ENCODE peak calls at places on chromosome 13, in four cellular contexts. Z, J, T and G are unnamed samples.

GRCh38 chr13:80436571-80437169 is 95.7 kb upstream of the SPRY2 start:
- DNase-seq in Z (no peak), J (no peak), T (no peak), G (no peak)

GRCh38 chr13:49759503-49759902 is 33.0 kb downstream of the KPNA3 start:
- DNase-seq in Z (no peak), J (no peak), T (no peak), G (no peak)

GRCh38 chr13:59734393-59734792 is 429.3 kb downstream of the DIAPH3 start:
- DNase-seq in Z (peak; percentile 13), J (no peak), T (peak; percentile 93), G (no peak)

GRCh38 chr13:110492299-110493160 is 69.0 kb downstream of the RAB20 start:
- DNase-seq in Z (no peak), J (no peak), T (no peak), G (no peak)

GRCh38 chr13:50386527-50387123 is 371.4 kb downstream of the KCNRG start:
- DNase-seq in Z (no peak), J (no peak), T (no peak), G (no peak)

GRCh38 chr13:78241278-78241919 is 322.8 kb upstream of the EDNRB start:
- DNase-seq in Z (peak; percentile 13), J (peak; percentile 49), T (no peak), G (peak; percentile 27)

GRCh38 chr13:20492641-20493040 is 33.0 kb downstream of the CRYL1 start:
- DNase-seq in Z (peak; percentile 53), J (no peak), T (no peak), G (peak; percentile 46)

GRCh38 chr13:58884353-58884752 is 1252.8 kb downstream of the PCDH17 start:
- DNase-seq in Z (no peak), J (no peak), T (no peak), G (no peak)

GRCh38 chr13:21849323-21849722 is 178.4 kb downstream of the FGF9 start:
- DNase-seq in Z (peak; percentile 21), J (peak; percentile 26), T (peak; percentile 4), G (peak; percentile 52)

GRCh38 chr13:79995334-79995733 is 345.6 kb downstream of the SPRY2 start:
- DNase-seq in Z (no peak), J (no peak), T (no peak), G (no peak)

GRCh38 chr13:37208052-37208451 is 102.6 kb upstream of the CSNK1A1L start:
- DNase-seq in Z (no peak), J (no peak), T (no peak), G (no peak)

GRCh38 chr13:45512148-45512498 is 47.4 kb downstream of the COG3 start:
- DNase-seq in Z (no peak), J (no peak), T (no peak), G (no peak)

GRCh38 chr13:24270639-24271131 is 38.7 kb upstream of the C1QTNF9 start:
- DNase-seq in Z (no peak), J (peak; percentile 70), T (peak; percentile 38), G (peak; percentile 47)
- TF ChIP-seq GABPA in Z (no peak), J (no peak), T (no peak), G (no peak)

DNA sequence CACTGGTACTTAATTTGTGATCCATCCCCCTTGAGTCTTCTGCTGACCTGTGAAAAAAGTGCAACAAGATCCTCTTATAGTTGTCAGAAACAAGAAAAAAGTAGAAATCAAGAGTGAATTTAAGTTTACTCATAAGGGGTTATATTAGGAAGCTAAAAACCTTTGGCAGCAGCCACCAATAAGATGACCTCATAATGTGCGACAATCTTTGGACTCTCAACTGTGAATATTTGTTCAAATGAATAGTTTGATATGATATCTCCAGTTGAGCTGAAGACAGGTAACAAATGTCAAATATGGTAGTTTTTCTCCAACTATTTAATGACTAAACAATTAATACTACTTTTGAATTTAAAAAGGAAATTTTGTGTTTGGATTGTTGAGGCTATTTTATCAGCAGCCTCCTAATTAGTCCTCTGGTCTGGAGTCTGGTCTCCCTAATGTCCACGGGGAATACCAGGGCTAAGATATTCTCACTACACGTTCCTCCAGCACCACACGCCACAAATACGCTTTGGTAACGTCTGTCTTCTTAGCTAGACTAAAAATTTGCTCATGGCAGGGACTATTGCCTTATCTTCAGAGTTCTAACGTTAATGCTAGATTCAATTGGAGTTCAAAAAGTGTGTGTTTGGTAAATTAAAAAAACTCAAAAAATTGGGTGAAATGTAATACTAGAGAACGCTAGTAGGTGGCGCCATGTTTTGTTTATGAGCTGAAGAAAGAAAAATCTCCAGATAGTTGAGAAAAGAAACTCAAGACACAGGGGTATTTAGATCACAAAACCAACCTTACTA is 51.0 kb upstream of the PDX1 start:
- DNase-seq in Z (no peak), J (no peak), T (no peak), G (no peak)
- TF ChIP-seq MXI1 in Z (no peak), J (no peak), T (no peak), G (no peak)

GRCh38 chr13:40665754-40666057 is 735 bp downstream of the FOXO1 start:
- DNase-seq in Z (no peak), J (peak; percentile 65), T (no peak), G (no peak)

GRCh38 chr13:40666058-40666904 is at the start of gene FOXO1:
- DNase-seq in Z (peak; percentile 81), J (peak; percentile 100), T (no peak), G (peak; percentile 51)

GRCh38 chr13:40662866-40663265 is 3.6 kb downstream of the FOXO1 start:
- DNase-seq in Z (no peak), J (no peak), T (peak; percentile 74), G (no peak)

GRCh38 chr13:40665061-40665753 is 1.2 kb downstream of the FOXO1 start:
- DNase-seq in Z (peak; percentile 20), J (peak; percentile 57), T (no peak), G (no peak)

DNA sequence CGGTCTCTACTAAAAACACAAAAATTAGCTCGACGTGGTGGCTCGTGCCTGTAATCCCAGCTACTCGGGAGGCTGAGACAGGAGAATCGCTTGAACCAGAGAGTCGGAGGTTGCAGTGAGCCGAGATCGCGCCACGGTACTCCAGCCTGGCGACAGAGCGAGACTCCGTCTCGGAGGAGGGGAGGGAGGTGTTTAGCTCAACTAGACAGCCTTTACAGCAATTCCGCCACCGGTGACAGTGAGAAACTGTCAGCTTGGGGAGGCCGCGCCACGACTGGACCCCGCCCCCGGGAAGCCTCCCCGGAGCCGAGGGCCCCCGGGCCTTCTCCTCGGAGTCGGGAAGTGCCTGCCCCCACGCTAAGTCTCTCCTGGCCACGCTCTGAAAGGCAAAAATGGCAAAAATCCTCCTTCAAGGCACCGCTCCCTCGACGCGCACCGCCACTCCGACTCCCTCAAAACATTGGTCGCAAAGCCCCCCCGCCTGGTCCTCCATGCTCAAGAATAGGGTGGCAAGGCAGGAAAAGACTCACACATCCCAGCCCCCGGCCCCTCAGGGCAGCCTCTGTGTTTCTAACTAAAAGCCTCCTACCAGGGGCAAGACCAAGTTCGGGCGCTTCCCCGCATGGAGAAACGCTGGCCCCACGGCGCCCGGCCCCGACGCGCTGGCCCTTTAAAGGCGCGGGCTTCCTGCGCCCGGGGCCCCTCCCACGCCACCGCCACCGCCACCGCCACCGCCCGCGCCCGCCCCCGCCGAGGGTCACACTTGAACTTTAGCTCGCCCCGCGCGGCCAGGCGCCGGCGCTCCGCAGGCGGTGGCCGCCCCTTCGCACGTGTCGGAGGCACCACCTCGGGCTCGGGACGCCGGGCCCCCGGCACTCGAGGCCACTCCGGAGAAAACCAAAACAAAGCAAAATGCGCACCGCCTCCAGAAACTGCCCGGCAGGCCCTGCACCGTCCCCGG is 2.1 kb downstream of the FOXO1 start:
- DNase-seq in Z (peak; percentile 54), J (peak; percentile 70), T (no peak), G (peak; percentile 43)
- TF ChIP-seq GABPA in Z (no peak), J (no peak), T (no peak), G (no peak)

GRCh38 chr13:30998548-30999140 is 66.2 kb downstream of the TEX26 start:
- DNase-seq in Z (no peak), J (peak; percentile 77), T (no peak), G (no peak)
- TF ChIP-seq MXI1 in Z (no peak), J (peak; percentile 79), T (no peak), G (no peak)

GRCh38 chr13:44312898-44313551 is 60.6 kb upstream of the SERP2 start:
- DNase-seq in Z (no peak), J (no peak), T (no peak), G (peak; percentile 14)

GRCh38 chr13:44309771-44310767 is 63.6 kb upstream of the SERP2 start:
- DNase-seq in Z (no peak), J (no peak), T (no peak), G (no peak)

GRCh38 chr13:44312131-44312530 is 61.5 kb upstream of the SERP2 start:
- DNase-seq in Z (no peak), J (no peak), T (no peak), G (no peak)

GRCh38 chr13:44313674-44314073 is 60.0 kb upstream of the SERP2 start:
- DNase-seq in Z (peak; percentile 9), J (no peak), T (no peak), G (no peak)

DNA sequence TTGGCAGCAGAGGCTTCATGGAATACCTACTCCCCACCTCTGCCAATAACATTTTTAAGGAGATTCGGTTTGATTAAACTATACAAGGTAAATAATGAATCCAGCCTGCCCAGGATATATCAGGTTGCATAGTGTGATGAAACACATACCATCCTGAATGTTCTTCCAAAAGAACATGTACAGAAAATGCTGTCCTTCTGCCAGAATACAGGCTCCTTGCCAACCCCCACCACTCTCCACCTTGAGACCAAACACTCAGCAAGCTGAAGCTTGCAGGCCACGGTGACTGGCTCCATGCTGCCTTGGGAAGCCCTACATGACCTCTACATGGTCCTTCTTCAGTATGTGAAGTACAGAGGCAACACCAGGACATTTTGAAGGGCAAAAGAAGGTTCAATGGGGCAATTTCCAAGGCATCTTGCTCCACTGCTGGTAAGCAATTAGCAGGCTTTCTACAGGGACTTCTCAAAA is 62.6 kb upstream of the SERP2 start:
- DNase-seq in Z (no peak), J (no peak), T (no peak), G (no peak)
- TF ChIP-seq GABPA in Z (no peak), J (no peak), T (no peak), G (no peak)

DNA sequence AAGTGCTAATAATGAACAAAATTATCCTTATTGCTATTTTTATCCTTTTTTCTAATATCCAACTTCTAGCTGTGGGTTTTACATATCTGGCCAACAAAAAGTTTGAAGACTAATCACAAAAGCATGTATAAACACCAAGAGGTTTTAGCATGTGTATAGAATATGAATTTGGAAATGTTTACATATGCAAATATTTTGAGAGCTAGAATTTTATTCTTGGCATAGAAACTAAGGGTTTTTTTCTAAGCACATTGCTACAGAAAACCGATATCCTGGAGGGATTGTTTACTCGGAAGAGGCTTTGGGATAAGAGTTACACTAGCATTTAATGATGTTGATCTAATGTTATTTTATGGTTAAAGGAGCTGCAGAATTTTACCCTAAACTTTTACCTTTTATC is 392.1 kb downstream of the EFNB2 start:
- DNase-seq in Z (no peak), J (no peak), T (no peak), G (no peak)
- TF ChIP-seq MXI1 in Z (no peak), J (no peak), T (no peak), G (no peak)

DNA sequence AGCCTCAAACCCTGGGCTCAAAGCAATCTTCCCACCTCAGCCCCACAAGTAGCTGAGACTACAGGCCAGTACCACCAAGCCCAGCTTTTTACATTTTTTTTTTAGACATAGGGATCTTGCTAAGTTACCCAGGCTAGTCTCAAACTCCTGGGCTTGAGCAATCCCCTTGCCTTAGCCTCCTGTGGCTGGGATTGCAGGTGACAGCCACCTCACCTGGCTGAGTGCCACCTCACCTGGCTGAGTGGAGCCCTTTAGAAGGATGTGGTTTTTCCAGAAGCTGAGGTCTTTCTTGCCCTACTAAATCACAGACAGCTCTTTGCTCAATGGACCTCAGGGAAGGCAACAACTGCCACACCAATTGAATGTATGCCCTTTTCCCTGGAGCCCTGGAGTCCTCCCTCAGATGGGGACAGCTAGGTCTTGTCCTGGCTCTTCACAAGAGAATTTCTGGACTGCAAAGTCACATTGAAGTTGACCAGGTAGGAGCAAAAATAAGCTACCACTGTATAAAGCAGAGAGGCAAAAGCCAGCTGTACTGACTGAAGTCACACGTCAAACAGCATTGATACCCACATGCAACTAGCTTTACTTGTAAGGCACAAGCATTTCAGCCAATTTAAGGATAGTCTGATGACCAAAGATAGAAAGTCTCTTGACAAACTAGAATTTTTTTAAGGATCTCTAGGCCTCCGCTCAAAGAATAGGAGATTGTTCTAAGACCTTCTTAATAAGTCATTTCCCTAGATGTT is 14.0 kb downstream of the PDX1 start:
- DNase-seq in Z (no peak), J (no peak), T (no peak), G (no peak)
- TF ChIP-seq GABPA in Z (no peak), J (no peak), T (no peak), G (no peak)